ENCODE peak calls at places on chromosomes 13 and 19, in five cellular contexts. J is AG09309, R is nephron progenitor cell, N is colonic mucosa, U is A549. Z is an unnamed sample.

GRCh38 chr19:33124207-33125098 is 7.5 kb upstream of the WDR88 start:
- DNase-seq in J (no peak), R (no peak), N (no peak), U (no peak), Z (no peak)

GRCh38 chr19:50046649-50047503 is 21.1 kb downstream of the ZNF473 start:
- DNase-seq in J (no peak), R (peak; percentile 30), N (peak; percentile 63), U (peak; percentile 65), Z (no peak)

GRCh38 chr19:38115264-38115802 is 108.7 kb downstream of the DPF1 start:
- DNase-seq in J (no peak), R (no peak), N (no peak), U (no peak), Z (no peak)

GRCh38 chr13:47126432-47126831 is 229.6 kb upstream of the HTR2A start:
- DNase-seq in J (no peak), R (no peak), N (no peak), U (no peak), Z (no peak)

GRCh38 chr13:68970532-68970931 is 1137.1 kb upstream of the ATXN8OS start:
- DNase-seq in J (no peak), R (no peak), N (no peak), U (no peak), Z (no peak)

GRCh38 chr13:41720839-41721561 is 239.9 kb downstream of the VWA8 start:
- DNase-seq in J (no peak), R (no peak), N (no peak), U (no peak), Z (no peak)

GRCh38 chr19:18479964-18480723 is 41.7 kb downstream of the ELL start:
- DNase-seq in J (peak; percentile 49), R (no peak), N (peak; percentile 49), U (no peak), Z (no peak)

GRCh38 chr13:39777527-39778061 is 122.1 kb downstream of the COG6 start:
- DNase-seq in J (peak; percentile 87), R (no peak), N (no peak), U (peak; percentile 58), Z (no peak)

GRCh38 chr13:40329682-40330485 is 336.6 kb downstream of the FOXO1 start:
- DNase-seq in J (no peak), R (no peak), N (no peak), U (no peak), Z (no peak)

GRCh38 chr19:46697142-46697960 is 19.6 kb downstream of the PRKD2 start:
- DNase-seq in J (no peak), R (peak; percentile 99), N (peak; percentile 97), U (peak; percentile 84), Z (peak; percentile 76)

GRCh38 chr19:19040417-19040816 is 7.0 kb downstream of the ARMC6 start:
- DNase-seq in J (peak; percentile 84), R (no peak), N (peak; percentile 38), U (peak; percentile 69), Z (no peak)

GRCh38 chr13:108214511-108215383 is 589 bp downstream of the LIG4 start:
- DNase-seq in J (no peak), R (peak; percentile 18), N (peak; percentile 19), U (no peak), Z (no peak)

GRCh38 chr19:4976412-4977298 is 7.7 kb downstream of the KDM4B start:
- DNase-seq in J (peak; percentile 89), R (no peak), N (peak; percentile 45), U (peak; percentile 79), Z (no peak)
- TF ChIP-seq CTCF in J (peak; percentile 61), R (no peak), N (no peak), U (peak; percentile 12), Z (no peak)

GRCh38 chr19:34173145-34173956 is 1.0 kb downstream of the LSM14A start:
- DNase-seq in J (no peak), R (peak; percentile 62), N (peak; percentile 86), U (peak; percentile 69), Z (no peak)
- TF ChIP-seq CTCF in J (no peak), R (no peak), N (no peak), U (no peak), Z (no peak)

DNA sequence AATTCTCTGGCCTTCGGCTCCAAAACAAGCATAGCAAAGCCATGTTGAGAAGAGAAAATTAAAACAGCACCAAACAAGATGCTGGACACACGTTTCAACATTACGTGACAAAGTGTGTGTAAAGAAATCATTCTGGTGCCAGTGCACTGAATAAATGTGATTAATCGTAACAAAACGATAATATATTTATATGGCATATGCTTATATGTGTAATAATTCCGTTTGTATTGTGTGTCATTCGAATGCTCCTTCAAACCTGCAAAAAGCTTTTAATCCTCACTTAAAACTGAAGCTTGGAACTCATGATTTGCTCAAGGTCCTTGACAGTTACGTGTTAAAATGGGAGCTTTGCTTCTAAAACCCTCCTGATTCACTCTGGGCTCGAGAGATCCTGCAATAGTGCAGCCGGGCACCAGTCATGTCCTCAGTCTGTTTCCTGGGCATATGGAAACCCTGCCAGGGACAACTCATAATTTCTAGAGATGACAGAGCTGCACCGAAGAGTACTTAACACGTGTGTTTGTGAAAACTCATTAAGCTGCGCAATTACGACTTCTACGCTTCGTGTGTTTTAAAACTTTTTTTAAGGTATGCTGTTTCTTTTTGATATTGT is 731 bp upstream of the AKAP8L start:
- DNase-seq in J (no peak), R (no peak), N (no peak), U (no peak), Z (no peak)
- TF ChIP-seq CTCF in J (no peak), R (no peak), N (no peak), U (no peak), Z (peak; percentile 37)

GRCh38 chr19:41879670-41880328 is 2.7 kb downstream of the CD79A start:
- DNase-seq in J (no peak), R (no peak), N (no peak), U (no peak), Z (no peak)

GRCh38 chr19:41876847-41877489 is at the start of gene CD79A:
- DNase-seq in J (no peak), R (no peak), N (no peak), U (no peak), Z (no peak)

GRCh38 chr19:41879080-41879479 is 2.0 kb downstream of the CD79A start:
- DNase-seq in J (no peak), R (no peak), N (no peak), U (no peak), Z (no peak)

GRCh38 chr19:41877490-41877876 is 404 bp downstream of the CD79A start:
- DNase-seq in J (no peak), R (no peak), N (no peak), U (no peak), Z (no peak)

DNA sequence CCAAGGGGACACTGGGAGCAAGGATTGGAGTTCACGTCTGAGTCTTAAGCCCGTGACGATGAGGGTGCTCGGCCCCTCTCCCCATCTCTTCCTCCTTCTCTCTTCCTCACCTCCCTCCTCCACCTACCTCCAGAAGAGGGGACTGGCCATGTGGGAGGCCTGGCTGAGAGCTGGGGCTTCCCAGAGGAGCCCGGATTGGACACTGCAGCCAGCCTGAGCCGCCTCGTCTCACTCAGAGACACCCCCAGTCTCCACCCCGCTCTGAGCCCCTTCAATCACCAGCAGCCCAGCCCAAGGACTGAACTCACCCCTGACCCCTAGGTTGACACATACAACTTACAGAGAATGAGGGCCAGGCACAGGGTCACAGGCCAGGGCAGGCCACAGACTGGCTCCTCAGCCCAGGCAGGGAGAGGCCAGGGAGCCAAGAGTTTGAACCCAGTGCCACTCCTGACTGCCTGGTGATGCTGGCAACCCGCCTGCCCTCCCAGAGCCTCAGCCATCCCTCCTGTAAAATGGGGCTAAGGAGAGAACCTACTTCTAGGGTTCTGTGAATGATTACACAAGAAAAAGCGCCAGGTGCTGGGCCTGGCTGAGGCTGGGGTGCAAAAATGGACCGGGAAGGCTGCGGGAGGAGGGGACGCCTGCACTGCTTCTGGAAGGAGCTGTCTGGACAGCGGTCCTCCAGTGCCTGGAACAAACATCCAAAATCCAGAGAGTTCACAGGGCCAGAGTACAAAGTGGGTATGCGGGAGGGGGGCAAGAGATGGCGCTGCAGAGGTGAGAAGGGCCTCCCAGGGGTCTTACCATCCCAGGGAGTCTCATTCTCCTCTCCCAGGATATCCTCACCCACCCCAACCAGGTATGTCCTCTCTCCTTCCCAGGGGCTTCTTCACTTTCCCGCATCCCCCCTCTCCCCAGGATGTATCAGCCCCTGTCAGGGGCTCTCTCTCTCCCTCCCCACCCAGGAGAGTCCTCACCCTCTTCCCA is 1.1 kb downstream of the CD79A start:
- DNase-seq in J (no peak), R (no peak), N (no peak), U (no peak), Z (no peak)
- TF ChIP-seq CTCF in J (no peak), R (no peak), N (no peak), U (no peak), Z (no peak)

GRCh38 chr13:29746167-29746677 is 104.2 kb downstream of the UBL3 start:
- DNase-seq in J (no peak), R (no peak), N (no peak), U (no peak), Z (no peak)
- TF ChIP-seq CTCF in J (no peak), R (no peak), N (no peak), U (no peak), Z (no peak)

GRCh38 chr19:53951436-53951835 is 11.3 kb upstream of the CACNG8 start:
- DNase-seq in J (no peak), R (no peak), N (no peak), U (no peak), Z (no peak)
- TF ChIP-seq CTCF in J (no peak), R (no peak), N (no peak), U (no peak), Z (no peak)

GRCh38 chr19:48110350-48110966 is at the start of gene PLA2G4C:
- DNase-seq in J (peak; percentile 69), R (peak; percentile 92), N (peak; percentile 81), U (peak; percentile 94), Z (peak; percentile 79)
- TF ChIP-seq CTCF in J (no peak), R (no peak), N (no peak), U (no peak), Z (no peak)

GRCh38 chr13:102318233-102318632 is 83.6 kb downstream of the FGF14 start:
- DNase-seq in J (no peak), R (no peak), N (no peak), U (no peak), Z (no peak)
- TF ChIP-seq CTCF in J (no peak), R (no peak), N (no peak), U (no peak), Z (no peak)

GRCh38 chr19:10820173-10820572 is 15.8 kb downstream of the TMED1 start:
- DNase-seq in J (no peak), R (no peak), N (no peak), U (no peak), Z (no peak)
- TF ChIP-seq CTCF in J (peak; percentile 32), R (no peak), N (peak; percentile 12), U (no peak), Z (no peak)

Z was measured in mesothelial cell of epicardium.